ENCODE peak calls at places on chromosomes 12 and 14, in four cellular contexts. U, S, K and X are unnamed samples.

GRCh38 chr12:58923781-58924180 is 3.5 kb upstream of the LRIG3 start:
- DNase-seq in U (no peak), S (no peak), K (no peak), X (no peak)

GRCh38 chr14:50677527-50678063 is 9.5 kb upstream of the SAV1 start:
- DNase-seq in K (peak; percentile 67), S (no peak), U (no peak), X (peak; percentile 39)

GRCh38 chr12:108214486-108214885 is 85.4 kb downstream of the WSCD2 start:
- DNase-seq in K (peak; percentile 7), S (peak; percentile 33), U (peak; percentile 72), X (peak; percentile 0)

GRCh38 chr12:69685810-69686209 is 13.3 kb downstream of the BEST3 start:
- DNase-seq in K (peak; percentile 81), U (no peak), S (no peak), X (peak; percentile 53)

GRCh38 chr12:96890331-96890730 is 16.7 kb upstream of the NEDD1 start:
- DNase-seq in K (no peak), S (no peak), U (no peak), X (no peak)

GRCh38 chr14:58780595-58780994 is 142.8 kb downstream of the DACT1 start:
- DNase-seq in K (no peak), S (no peak), U (no peak), X (no peak)

GRCh38 chr12:27709932-27710591 is 570 bp upstream of the MRPS35 start:
- DNase-seq in K (peak; percentile 61), S (no peak), U (no peak), X (peak; percentile 29)

GRCh38 chr14:46053221-46053620 is 598.4 kb downstream of the RPL10L start:
- DNase-seq in S (no peak), K (no peak), U (no peak), X (no peak)

GRCh38 chr14:64891839-64892375 is 12.2 kb upstream of the SPTB start:
- DNase-seq in S (no peak), K (peak; percentile 77), U (no peak), X (peak; percentile 69)

GRCh38 chr12:52362118-52362726 is 5.1 kb downstream of the KRT85 start:
- DNase-seq in U (no peak), K (no peak), S (no peak), X (no peak)

GRCh38 chr12:102454808-102455760 is 25.3 kb downstream of the IGF1 start:
- DNase-seq in S (no peak), K (peak; percentile 74), U (no peak), X (peak; percentile 43)

GRCh38 chr12:43111608-43112007 is 440.4 kb downstream of the ADAMTS20 start:
- DNase-seq in K (peak; percentile 7), S (no peak), U (no peak), X (no peak)

GRCh38 chr12:50032516-50033316 is 7.4 kb upstream of the RACGAP1 start:
- DNase-seq in K (no peak), U (no peak), S (peak; percentile 20), X (no peak)

GRCh38 chr12:113063396-113064350 is 7.1 kb downstream of the DTX1 start:
- DNase-seq in K (no peak), U (no peak), S (no peak), X (no peak)

GRCh38 chr14:104799657-104800599 is 973 bp upstream of the ZBTB42 start:
- DNase-seq in U (peak; percentile 84), K (peak; percentile 67), S (peak; percentile 90), X (no peak)

GRCh38 chr14:83975435-83976222 is 1554.3 kb upstream of the FLRT2 start:
- DNase-seq in U (no peak), K (peak; percentile 67), S (peak; percentile 48), X (no peak)

GRCh38 chr14:29663281-29663801 is 264.3 kb downstream of the PRKD1 start:
- DNase-seq in K (no peak), S (no peak), U (no peak), X (no peak)

GRCh38 chr12:3972576-3972975 is 99.4 kb upstream of the PARP11 start:
- DNase-seq in U (no peak), K (no peak), S (no peak), X (no peak)

GRCh38 chr14:91115986-91116385 is 2.1 kb downstream of the DGLUCY start:
- DNase-seq in U (no peak), S (no peak), K (peak; percentile 30), X (no peak)

GRCh38 chr14:28142400-28143015 is 624.1 kb upstream of the FOXG1 start:
- DNase-seq in U (no peak), K (no peak), S (no peak), X (no peak)

DNA sequence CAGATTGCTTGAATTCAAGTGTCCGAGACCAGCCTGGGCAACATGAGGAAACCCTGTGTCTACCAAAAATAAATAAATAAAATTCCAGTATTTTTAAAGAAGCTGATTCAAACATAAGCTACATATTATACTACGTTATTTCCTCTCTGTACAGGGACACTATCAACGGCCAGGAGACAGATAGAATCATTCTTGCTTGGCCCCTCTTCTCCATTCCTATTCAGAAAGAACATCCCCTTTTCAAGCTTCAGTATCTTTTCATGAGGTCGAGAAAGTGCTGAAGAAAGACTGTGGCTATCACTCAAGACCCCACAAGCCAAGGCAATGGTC is 314 bp upstream of the DHRS7 start:
- DNase-seq in S (no peak), U (no peak), K (no peak), X (no peak)
- TF ChIP-seq CTCF in S (peak; percentile 63), U (no peak), K (no peak), X (peak; percentile 19)

DNA sequence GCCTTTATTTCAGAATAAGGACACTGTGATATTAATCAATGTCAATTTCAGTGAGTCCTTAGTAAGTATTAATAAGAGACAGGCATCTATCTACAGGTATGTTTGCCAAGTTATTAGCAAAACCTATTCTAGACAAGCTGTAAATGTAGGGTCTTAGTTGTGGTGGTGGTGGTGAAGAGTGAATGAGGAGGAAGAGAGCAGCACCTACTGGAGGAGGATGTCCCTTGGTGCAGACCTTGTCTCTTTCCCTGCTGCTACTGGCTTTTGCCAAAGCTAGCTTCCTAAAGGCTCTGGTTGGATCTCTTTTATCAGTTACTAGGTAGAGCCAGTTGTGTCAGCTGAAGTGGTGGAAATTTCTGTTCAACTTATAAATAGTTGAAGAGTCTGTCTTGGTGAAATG is 304.8 kb upstream of the ATP2B1 start:
- DNase-seq in S (no peak), U (no peak), K (peak; percentile 9), X (peak; percentile 18)
- TF ChIP-seq CTCF in S (peak; percentile 28), U (no peak), K (peak; percentile 20), X (peak; percentile 43)

GRCh38 chr14:21668377-21668776 is 5.2 kb downstream of the OR4E1 start:
- DNase-seq in S (no peak), U (no peak), K (peak; percentile 76), X (peak; percentile 59)
- TF ChIP-seq CTCF in S (no peak), U (no peak), K (no peak), X (no peak)

GRCh38 chr12:76201758-76202157 is 117.3 kb upstream of the NAP1L1 start:
- DNase-seq in K (peak; percentile 12), S (no peak), U (no peak), X (peak; percentile 13)
- TF ChIP-seq CTCF in K (no peak), S (no peak), U (no peak), X (no peak)